ENCODE peak calls at places on chromosomes 13 and 19, in nine cellular contexts. L, D, G, B, F, Y, N, W and I are unnamed samples.

GRCh38 chr13:89695343-89696257 is 1651.9 kb upstream of the MIR17HG start:
- DNase-seq in L (peak), D (no peak), G (peak), B (no peak), F (peak), Y (peak), N (no peak), W (peak), I (peak)

GRCh38 chr19:9735986-9736385 is 32.6 kb downstream of the ZNF846 start:
- DNase-seq in L (no peak), D (no peak), G (no peak), B (no peak), F (no peak), Y (no peak), N (no peak), W (no peak), I (no peak)

GRCh38 chr13:30000373-30000770 is 150.0 kb upstream of the UBL3 start:
- DNase-seq in L (no peak), D (no peak), G (no peak), B (no peak), F (no peak), Y (no peak), N (no peak), W (no peak), I (no peak)

GRCh38 chr13:112179995-112180394 is 113.0 kb downstream of the SOX1 start:
- DNase-seq in L (no peak), D (no peak), G (no peak), B (no peak), F (no peak), Y (no peak), N (no peak), W (no peak), I (no peak)

GRCh38 chr13:59701261-59701660 is 462.5 kb downstream of the DIAPH3 start:
- DNase-seq in L (no peak), D (no peak), G (no peak), B (no peak), F (no peak), Y (no peak), N (no peak), W (no peak), I (no peak)

GRCh38 chr19:46351241-46352041 is 4.6 kb downstream of the PPP5C start:
- DNase-seq in L (no peak), D (peak), G (peak), B (no peak), F (peak), Y (peak), N (no peak), W (peak), I (no peak)

GRCh38 chr19:4452230-4452990 is 5.2 kb downstream of the UBXN6 start:
- DNase-seq in L (no peak), D (no peak), G (no peak), B (no peak), F (no peak), Y (no peak), N (no peak), W (no peak), I (no peak)

GRCh38 chr19:44003461-44004134 is 841 bp downstream of the ZNF230 start:
- DNase-seq in L (peak), D (no peak), G (peak), B (no peak), F (peak), Y (peak), N (no peak), W (peak), I (peak)

GRCh38 chr13:25588336-25589060 is 216.7 kb downstream of the ATP8A2 start:
- DNase-seq in L (no peak), D (no peak), G (no peak), B (no peak), F (no peak), Y (no peak), N (no peak), W (no peak), I (no peak)

GRCh38 chr19:47243776-47244547 is 12.4 kb upstream of the CCDC9 start:
- DNase-seq in L (peak), D (peak), G (peak), B (peak), F (peak), Y (peak), N (peak), W (peak), I (peak)

GRCh38 chr19:3606174-3606689 is 443 bp downstream of the TBXA2R start:
- DNase-seq in L (no peak), D (peak), G (peak), B (no peak), F (no peak), Y (peak), N (no peak), W (no peak), I (no peak)

GRCh38 chr19:50488795-50489194 is 12.1 kb upstream of the GARIN5A start:
- DNase-seq in L (no peak), D (no peak), G (no peak), B (no peak), F (no peak), Y (no peak), N (no peak), W (no peak), I (no peak)

GRCh38 chr13:19862511-19863313 is 737 bp downstream of the ZMYM5 start:
- DNase-seq in L (peak), D (no peak), G (peak), B (peak), F (peak), Y (no peak), N (no peak), W (peak), I (peak)

GRCh38 chr13:99686157-99686572 is 184.9 kb downstream of the TM9SF2 start:
- DNase-seq in L (no peak), D (no peak), G (no peak), B (no peak), F (no peak), Y (peak), N (no peak), W (peak), I (peak)

GRCh38 chr19:45595814-45596213 is 6.2 kb downstream of the GPR4 start:
- DNase-seq in L (no peak), D (no peak), G (no peak), B (no peak), F (no peak), Y (no peak), N (no peak), W (no peak), I (no peak)

GRCh38 chr13:82878536-82878935 is 1003.7 kb downstream of the SLITRK1 start:
- DNase-seq in L (no peak), D (no peak), G (peak), B (no peak), F (peak), Y (no peak), N (peak), W (peak), I (no peak)

GRCh38 chr13:95357875-95358274 is 56.6 kb upstream of the ABCC4 start:
- DNase-seq in L (no peak), D (no peak), G (no peak), B (no peak), F (no peak), Y (no peak), N (no peak), W (no peak), I (no peak)

GRCh38 chr19:53158119-53158656 is 665 bp downstream of the ZNF347 start:
- DNase-seq in L (no peak), D (no peak), G (no peak), B (peak), F (no peak), Y (peak), N (peak), W (peak), I (peak)

GRCh38 chr13:75581874-75582640 is 32.5 kb downstream of the UCHL3 start:
- DNase-seq in L (no peak), D (no peak), G (no peak), B (no peak), F (no peak), Y (no peak), N (no peak), W (no peak), I (no peak)

GRCh38 chr19:5128932-5129389 is 160.0 kb downstream of the KDM4B start:
- DNase-seq in L (no peak), D (no peak), G (no peak), B (no peak), F (no peak), Y (no peak), N (no peak), W (peak), I (peak)

GRCh38 chr19:40277356-40277755 is 7.8 kb downstream of the AKT2 start:
- DNase-seq in L (no peak), D (no peak), G (no peak), B (no peak), F (no peak), Y (no peak), N (no peak), W (no peak), I (peak)

GRCh38 chr13:20989883-20990282 is 71.5 kb downstream of the LATS2 start:
- DNase-seq in L (no peak), D (no peak), G (no peak), B (no peak), F (no peak), Y (no peak), N (no peak), W (no peak), I (no peak)

GRCh38 chr19:56167064-56167578 is 8.7 kb upstream of the GALP start:
- DNase-seq in L (no peak), D (no peak), G (peak), B (no peak), F (no peak), Y (peak), N (no peak), W (peak), I (peak)

GRCh38 chr13:80921556-80921955 is 580.6 kb upstream of the SPRY2 start:
- DNase-seq in L (no peak), D (no peak), G (no peak), B (no peak), F (peak), Y (no peak), N (no peak), W (peak), I (no peak)

GRCh38 chr19:27822336-27822735 is 1390.6 kb downstream of the UQCRFS1 start:
- DNase-seq in L (no peak), D (no peak), G (no peak), B (no peak), F (no peak), Y (no peak), N (no peak), W (no peak), I (no peak)

GRCh38 chr13:47484564-47484963 is 516.5 kb downstream of the SUCLA2 start:
- DNase-seq in L (no peak), D (no peak), G (no peak), B (no peak), F (peak), Y (no peak), N (no peak), W (peak), I (no peak)

GRCh38 chr13:95624020-95624419 is 20.5 kb downstream of the DZIP1 start:
- DNase-seq in L (peak), D (no peak), G (peak), B (no peak), F (peak), Y (peak), N (peak), W (peak), I (peak)

GRCh38 chr19:20072936-20073335 is 4.9 kb upstream of the ZNF90 start:
- DNase-seq in L (no peak), D (no peak), G (no peak), B (no peak), F (no peak), Y (no peak), N (no peak), W (no peak), I (no peak)